ENCODE peak calls at places on chromosomes 5 and 9, in eight cellular contexts. X, Y, O, U, P, A, G and V are unnamed samples.

GRCh38 chr9:136546697-136547481 is 1.0 kb upstream of the NOTCH1 start:
- DNase-seq in O (peak), G (peak), X (peak), P (peak), U (peak), Y (no peak), A (peak), V (peak)

GRCh38 chr5:174606646-174607045 is 117.7 kb upstream of the MSX2 start:
- DNase-seq in Y (no peak), A (no peak), X (no peak), O (no peak), P (no peak), U (no peak), G (no peak), V (no peak)

GRCh38 chr5:434443-435146 is 8.4 kb upstream of the EXOC3 start:
- DNase-seq in O (no peak), Y (no peak), G (no peak), X (no peak), U (no peak), P (peak), A (no peak), V (no peak)

GRCh38 chr9:21028476-21028875 is 3.0 kb downstream of the HACD4 start:
- DNase-seq in G (no peak), X (no peak), O (no peak), A (no peak), P (no peak), U (no peak), Y (peak), V (no peak)

GRCh38 chr5:142426129-142426641 is 101.4 kb upstream of the SPRY4 start:
- DNase-seq in A (no peak), Y (peak), P (no peak), G (no peak), O (no peak), U (peak), X (no peak), V (peak)

GRCh38 chr5:174571662-174572397 is 152.6 kb upstream of the MSX2 start:
- DNase-seq in Y (peak), A (peak), G (no peak), U (peak), X (peak), O (peak), P (no peak), V (peak)

GRCh38 chr9:77616191-77616590 is 31.9 kb downstream of the GNA14 start:
- DNase-seq in X (no peak), Y (peak), P (no peak), A (peak), O (no peak), U (no peak), G (no peak), V (peak)

GRCh38 chr9:83976372-83976771 is 3.6 kb downstream of the HNRNPK start:
- DNase-seq in G (no peak), X (no peak), O (no peak), U (no peak), A (no peak), P (no peak), Y (no peak), V (no peak)

GRCh38 chr9:134240371-134240770 is 76.0 kb upstream of the RNU6ATAC start:
- DNase-seq in U (no peak), P (no peak), A (no peak), G (no peak), O (no peak), Y (no peak), X (no peak), V (no peak)

GRCh38 chr5:155871623-155872022 is 455.3 kb upstream of the SGCD start:
- DNase-seq in O (no peak), A (no peak), U (no peak), P (no peak), G (no peak), X (no peak), Y (no peak), V (no peak)

GRCh38 chr5:32193591-32193990 is 19.5 kb upstream of the GOLPH3 start:
- DNase-seq in G (peak), Y (peak), O (peak), P (peak), U (peak), A (no peak), X (peak), V (peak)

GRCh38 chr9:36141761-36142160 is 5.2 kb downstream of the GLIPR2 start:
- DNase-seq in G (no peak), O (no peak), P (no peak), Y (no peak), U (no peak), A (no peak), X (no peak), V (no peak)

GRCh38 chr5:43157068-43157467 is 35.0 kb upstream of the NIM1K start:
- DNase-seq in Y (no peak), U (no peak), P (no peak), O (no peak), A (no peak), X (no peak), G (no peak), V (no peak)

GRCh38 chr9:121518634-121519033 is 19.0 kb upstream of the GGTA1 start:
- DNase-seq in U (no peak), X (no peak), A (no peak), Y (no peak), O (no peak), P (no peak), G (no peak), V (no peak)

GRCh38 chr5:171207256-171207866 is 101.7 kb upstream of the TLX3 start:
- DNase-seq in O (no peak), G (no peak), P (no peak), Y (peak), X (peak), U (no peak), A (peak), V (peak)

GRCh38 chr5:81626524-81626923 is 124.4 kb downstream of the SSBP2 start:
- DNase-seq in X (peak), O (no peak), G (no peak), U (no peak), Y (peak), P (no peak), A (peak), V (peak)

GRCh38 chr5:74648835-74649286 is 8.3 kb upstream of the ENC1 start:
- DNase-seq in X (peak), G (no peak), Y (peak), O (no peak), A (peak), P (no peak), U (no peak), V (peak)

GRCh38 chr5:77645995-77646639 is 7.6 kb upstream of the OTP start:
- DNase-seq in G (no peak), U (no peak), P (no peak), Y (no peak), A (no peak), X (no peak), O (no peak), V (no peak)

GRCh38 chr5:160484644-160485043 is 63.0 kb downstream of the PTTG1 start:
- DNase-seq in P (no peak), G (no peak), U (no peak), O (no peak), Y (no peak), X (no peak), A (no peak), V (no peak)

GRCh38 chr9:113541019-113541900 is 77.7 kb downstream of the RGS3 start:
- DNase-seq in O (no peak), Y (peak), X (peak), A (peak), G (no peak), U (no peak), P (no peak), V (peak)

GRCh38 chr9:90308746-90309145 is 333.9 kb downstream of the DIRAS2 start:
- DNase-seq in A (no peak), P (no peak), X (no peak), O (no peak), U (no peak), Y (no peak), G (no peak), V (no peak)

GRCh38 chr5:13780081-13780480 is 164.4 kb downstream of the DNAH5 start:
- DNase-seq in G (no peak), U (no peak), O (no peak), P (no peak), X (no peak), Y (no peak), A (peak), V (no peak)

GRCh38 chr5:106363578-106363977 is 1307.2 kb downstream of the EFNA5 start:
- DNase-seq in X (no peak), G (no peak), U (no peak), Y (no peak), P (no peak), O (no peak), A (peak), V (no peak)

GRCh38 chr5:163473613-163474243 is 13.3 kb downstream of the HMMR start:
- DNase-seq in X (peak), U (no peak), A (peak), G (no peak), P (no peak), O (no peak), Y (peak), V (no peak)
- TF ChIP-seq CTCF in X (peak), U (no peak), A (peak), G (peak), P (peak), O (peak), Y (peak), V (no peak)

GRCh38 chr5:149598966-149599365 is 17.7 kb downstream of the ARHGEF37 start:
- DNase-seq in A (no peak), X (no peak), Y (no peak), P (no peak), U (no peak), O (no peak), G (no peak), V (no peak)
- TF ChIP-seq CTCF in A (no peak), X (no peak), Y (no peak), P (no peak), U (no peak), O (no peak), G (no peak), V (no peak)

GRCh38 chr5:111672126-111672525 is 84.9 kb downstream of the NREP start:
- DNase-seq in Y (no peak), X (no peak), A (no peak), U (no peak), O (no peak), G (no peak), P (no peak), V (no peak)

GRCh38 chr5:111668713-111669112 is 88.3 kb downstream of the NREP start:
- DNase-seq in A (peak), G (no peak), X (no peak), Y (no peak), U (no peak), O (no peak), P (no peak), V (peak)

GRCh38 chr5:111667128-111667756 is 89.8 kb downstream of the NREP start:
- DNase-seq in O (no peak), A (no peak), Y (no peak), U (no peak), X (no peak), G (no peak), P (no peak), V (no peak)

GRCh38 chr5:111673896-111674626 is 82.9 kb downstream of the NREP start:
- DNase-seq in O (no peak), Y (no peak), U (no peak), X (no peak), P (no peak), A (no peak), G (no peak), V (no peak)

GRCh38 chr5:111670826-111671492 is 86.0 kb downstream of the NREP start:
- DNase-seq in X (no peak), U (no peak), G (no peak), A (peak), O (no peak), Y (no peak), P (no peak), V (peak)
- TF ChIP-seq CTCF in X (peak), U (no peak), G (no peak), A (peak), O (no peak), Y (peak), P (no peak), V (peak)

GRCh38 chr9:132614324-132614723 is 31.9 kb downstream of the BARHL1 start:
- DNase-seq in U (no peak), X (no peak), Y (no peak), G (no peak), A (no peak), O (no peak), P (no peak), V (no peak)

GRCh38 chr9:132615822-132616221 is 33.4 kb downstream of the BARHL1 start:
- DNase-seq in X (no peak), Y (no peak), G (no peak), A (no peak), O (no peak), U (no peak), P (no peak), V (no peak)

GRCh38 chr9:132622144-132622543 is 39.7 kb downstream of the BARHL1 start:
- DNase-seq in Y (peak), O (no peak), A (no peak), P (no peak), U (no peak), X (peak), G (peak), V (peak)

GRCh38 chr9:132616725-132617124 is 34.3 kb downstream of the BARHL1 start:
- DNase-seq in U (no peak), A (no peak), P (no peak), O (no peak), G (no peak), Y (no peak), X (no peak), V (no peak)
- TF ChIP-seq CTCF in U (no peak), A (no peak), P (no peak), O (no peak), G (no peak), Y (no peak), X (no peak), V (no peak)